ENCODE peak calls at places on chromosomes 1 and 21, in six cellular contexts. One of them, this sample, is unnamed.

GRCh38 chr1:205663286-205663994 is 16.9 kb downstream of the SLC45A3 start:
- DNase-seq in AG09309: no peak
- DNase-seq in natural killer cell treated with Interleukin-12 subunit alpha and Interleukin-12 subunit beta and Interleukin-15 and Interleukin-18, amount 100 ng/mL, for 72 hours: no peak
- DNase-seq in CD8-positive, alpha-beta T cell: no peak
- DNase-seq in non-pigmented ciliary epithelial cell: no peak
- DNase-seq in T-helper 17 cell: no peak
- DNase-seq in this sample: no peak

GRCh38 chr1:238485062-238485905 is 594.6 kb upstream of the ZP4 start:
- DNase-seq in T-helper 17 cell: no peak
- DNase-seq in non-pigmented ciliary epithelial cell: no peak
- DNase-seq in natural killer cell treated with Interleukin-12 subunit alpha and Interleukin-12 subunit beta and Interleukin-15 and Interleukin-18, amount 100 ng/mL, for 72 hours: no peak
- DNase-seq in CD8-positive, alpha-beta T cell: no peak
- DNase-seq in AG09309: peak; percentile 78
- DNase-seq in this sample: no peak

GRCh38 chr1:110003747-110004428 is 19.3 kb downstream of the AHCYL1 start:
- DNase-seq in natural killer cell treated with Interleukin-12 subunit alpha and Interleukin-12 subunit beta and Interleukin-15 and Interleukin-18, amount 100 ng/mL, for 72 hours: no peak
- DNase-seq in AG09309: peak; percentile 96
- DNase-seq in non-pigmented ciliary epithelial cell: peak; percentile 97
- DNase-seq in T-helper 17 cell: no peak
- DNase-seq in CD8-positive, alpha-beta T cell: no peak
- DNase-seq in this sample: no peak

GRCh38 chr1:41802532-41803501 is 115.9 kb downstream of the HIVEP3 start:
- DNase-seq in T-helper 17 cell: no peak
- DNase-seq in CD8-positive, alpha-beta T cell: no peak
- DNase-seq in AG09309: no peak
- DNase-seq in natural killer cell treated with Interleukin-12 subunit alpha and Interleukin-12 subunit beta and Interleukin-15 and Interleukin-18, amount 100 ng/mL, for 72 hours: peak; percentile 73
- DNase-seq in non-pigmented ciliary epithelial cell: no peak
- DNase-seq in this sample: no peak

GRCh38 chr1:77832889-77833288 is 53.4 kb downstream of the MIGA1 start:
- DNase-seq in T-helper 17 cell: no peak
- DNase-seq in natural killer cell treated with Interleukin-12 subunit alpha and Interleukin-12 subunit beta and Interleukin-15 and Interleukin-18, amount 100 ng/mL, for 72 hours: no peak
- DNase-seq in AG09309: peak; percentile 96
- DNase-seq in non-pigmented ciliary epithelial cell: peak; percentile 96
- DNase-seq in CD8-positive, alpha-beta T cell: no peak
- DNase-seq in this sample: no peak

GRCh38 chr1:159828916-159829634 is 2.4 kb downstream of the SLAMF8 start:
- DNase-seq in CD8-positive, alpha-beta T cell: no peak
- DNase-seq in natural killer cell treated with Interleukin-12 subunit alpha and Interleukin-12 subunit beta and Interleukin-15 and Interleukin-18, amount 100 ng/mL, for 72 hours: no peak
- DNase-seq in AG09309: no peak
- DNase-seq in non-pigmented ciliary epithelial cell: no peak
- DNase-seq in T-helper 17 cell: no peak
- DNase-seq in this sample: peak; percentile 64

GRCh38 chr21:41615613-41616012 is 107.7 kb upstream of the TMPRSS2 start:
- DNase-seq in CD8-positive, alpha-beta T cell: no peak
- DNase-seq in natural killer cell treated with Interleukin-12 subunit alpha and Interleukin-12 subunit beta and Interleukin-15 and Interleukin-18, amount 100 ng/mL, for 72 hours: no peak
- DNase-seq in AG09309: peak; percentile 100
- DNase-seq in T-helper 17 cell: no peak
- DNase-seq in non-pigmented ciliary epithelial cell: peak; percentile 86
- DNase-seq in this sample: no peak

GRCh38 chr1:4634793-4635406 is 19.5 kb upstream of the AJAP1 start:
- DNase-seq in non-pigmented ciliary epithelial cell: no peak
- DNase-seq in natural killer cell treated with Interleukin-12 subunit alpha and Interleukin-12 subunit beta and Interleukin-15 and Interleukin-18, amount 100 ng/mL, for 72 hours: peak; percentile 26
- DNase-seq in AG09309: no peak
- DNase-seq in T-helper 17 cell: no peak
- DNase-seq in CD8-positive, alpha-beta T cell: no peak
- DNase-seq in this sample: no peak

GRCh38 chr1:56978819-56979218 is 13.0 kb upstream of the C8B start:
- DNase-seq in non-pigmented ciliary epithelial cell: no peak
- DNase-seq in natural killer cell treated with Interleukin-12 subunit alpha and Interleukin-12 subunit beta and Interleukin-15 and Interleukin-18, amount 100 ng/mL, for 72 hours: no peak
- DNase-seq in AG09309: no peak
- DNase-seq in CD8-positive, alpha-beta T cell: no peak
- DNase-seq in T-helper 17 cell: no peak
- DNase-seq in this sample: no peak

GRCh38 chr1:44829506-44830384 is 13.3 kb downstream of the PTCH2 start:
- DNase-seq in non-pigmented ciliary epithelial cell: no peak
- DNase-seq in CD8-positive, alpha-beta T cell: no peak
- DNase-seq in T-helper 17 cell: no peak
- DNase-seq in AG09309: no peak
- DNase-seq in natural killer cell treated with Interleukin-12 subunit alpha and Interleukin-12 subunit beta and Interleukin-15 and Interleukin-18, amount 100 ng/mL, for 72 hours: no peak
- DNase-seq in this sample: no peak

GRCh38 chr1:66172272-66172671 is 361.7 kb upstream of the SGIP1 start:
- DNase-seq in natural killer cell treated with Interleukin-12 subunit alpha and Interleukin-12 subunit beta and Interleukin-15 and Interleukin-18, amount 100 ng/mL, for 72 hours: no peak
- DNase-seq in T-helper 17 cell: no peak
- DNase-seq in CD8-positive, alpha-beta T cell: no peak
- DNase-seq in AG09309: no peak
- DNase-seq in non-pigmented ciliary epithelial cell: no peak
- DNase-seq in this sample: no peak

This sample was measured in DMS153.